ENCODE peak calls at places on chromosome 10, in ten cellular contexts. One of them, this sample, is unnamed.

GRCh38 chr10:125482637-125483036 is 200.3 kb downstream of the TEX36 start:
- DNase-seq in stomach: no peak
- DNase-seq in HCT116: no peak
- DNase-seq in Panc1: no peak
- DNase-seq in transverse colon: no peak
- DNase-seq in sigmoid colon: no peak
- DNase-seq in breast epithelium: no peak
- DNase-seq in spleen: no peak
- DNase-seq in suprapubic skin: no peak
- DNase-seq in H1: no peak
- DNase-seq in this sample: no peak

GRCh38 chr10:122051609-122052385 is 62.8 kb downstream of the TACC2 start:
- DNase-seq in sigmoid colon: peak; percentile 80
- DNase-seq in HCT116: peak; percentile 79
- DNase-seq in stomach: peak; percentile 77
- DNase-seq in Panc1: no peak
- DNase-seq in transverse colon: peak; percentile 75
- DNase-seq in breast epithelium: peak; percentile 85
- DNase-seq in H1: no peak
- DNase-seq in spleen: peak; percentile 14
- DNase-seq in suprapubic skin: no peak
- DNase-seq in this sample: peak; percentile 6

GRCh38 chr10:62816179-62817119 is at the start of gene EGR2:
- DNase-seq in spleen: peak; percentile 98
- DNase-seq in H1: peak; percentile 66
- DNase-seq in suprapubic skin: peak; percentile 97
- DNase-seq in breast epithelium: peak; percentile 88
- DNase-seq in transverse colon: peak; percentile 94
- DNase-seq in HCT116: peak; percentile 89
- DNase-seq in sigmoid colon: peak; percentile 97
- DNase-seq in Panc1: peak; percentile 67
- DNase-seq in stomach: peak; percentile 94
- DNase-seq in this sample: peak; percentile 74

GRCh38 chr10:62054408-62054807 is 152.9 kb downstream of the ARID5B start:
- DNase-seq in transverse colon: no peak
- DNase-seq in Panc1: no peak
- DNase-seq in HCT116: no peak
- DNase-seq in breast epithelium: no peak
- DNase-seq in stomach: no peak
- DNase-seq in sigmoid colon: no peak
- DNase-seq in spleen: no peak
- DNase-seq in suprapubic skin: no peak
- DNase-seq in H1: no peak
- DNase-seq in this sample: no peak

GRCh38 chr10:3081383-3081981 is 14.1 kb downstream of the PFKP start:
- DNase-seq in spleen: no peak
- DNase-seq in Panc1: no peak
- DNase-seq in suprapubic skin: peak; percentile 49
- DNase-seq in stomach: no peak
- DNase-seq in H1: no peak
- DNase-seq in transverse colon: no peak
- DNase-seq in breast epithelium: peak; percentile 19
- DNase-seq in sigmoid colon: peak; percentile 51
- DNase-seq in HCT116: no peak
- DNase-seq in this sample: no peak

GRCh38 chr10:44636625-44637024 is 251.7 kb upstream of the CXCL12 start:
- DNase-seq in breast epithelium: no peak
- DNase-seq in HCT116: no peak
- DNase-seq in sigmoid colon: no peak
- DNase-seq in suprapubic skin: no peak
- DNase-seq in stomach: no peak
- DNase-seq in Panc1: no peak
- DNase-seq in transverse colon: no peak
- DNase-seq in H1: no peak
- DNase-seq in spleen: no peak
- DNase-seq in this sample: no peak

GRCh38 chr10:131174211-131174565 is 137.3 kb downstream of the TCERG1L start:
- DNase-seq in HCT116: no peak
- DNase-seq in Panc1: no peak
- DNase-seq in spleen: peak; percentile 61
- DNase-seq in stomach: no peak
- DNase-seq in transverse colon: no peak
- DNase-seq in H1: no peak
- DNase-seq in suprapubic skin: no peak
- DNase-seq in sigmoid colon: peak; percentile 54
- DNase-seq in breast epithelium: no peak
- DNase-seq in this sample: no peak

GRCh38 chr10:24618401-24618800 is 105.3 kb downstream of the ARHGAP21 start:
- DNase-seq in transverse colon: no peak
- DNase-seq in HCT116: no peak
- DNase-seq in sigmoid colon: no peak
- DNase-seq in stomach: no peak
- DNase-seq in suprapubic skin: no peak
- DNase-seq in H1: no peak
- DNase-seq in breast epithelium: no peak
- DNase-seq in Panc1: no peak
- DNase-seq in spleen: no peak
- DNase-seq in this sample: no peak

GRCh38 chr10:3676564-3676963 is 108.4 kb downstream of the KLF6 start:
- DNase-seq in HCT116: no peak
- DNase-seq in transverse colon: no peak
- DNase-seq in stomach: no peak
- DNase-seq in breast epithelium: no peak
- DNase-seq in H1: no peak
- DNase-seq in spleen: no peak
- DNase-seq in Panc1: no peak
- DNase-seq in suprapubic skin: no peak
- DNase-seq in sigmoid colon: no peak
- DNase-seq in this sample: no peak

GRCh38 chr10:72688208-72688651 is 3.7 kb upstream of the MCU start:
- DNase-seq in spleen: no peak
- DNase-seq in Panc1: peak; percentile 72
- DNase-seq in suprapubic skin: no peak
- DNase-seq in sigmoid colon: no peak
- DNase-seq in stomach: no peak
- DNase-seq in HCT116: no peak
- DNase-seq in breast epithelium: no peak
- DNase-seq in transverse colon: no peak
- DNase-seq in H1: no peak
- DNase-seq in this sample: no peak

GRCh38 chr10:96017227-96017687 is 26.1 kb upstream of the CCNJ start:
- DNase-seq in suprapubic skin: no peak
- DNase-seq in HCT116: peak; percentile 51
- DNase-seq in sigmoid colon: no peak
- DNase-seq in breast epithelium: no peak
- DNase-seq in Panc1: peak; percentile 36
- DNase-seq in H1: no peak
- DNase-seq in transverse colon: peak; percentile 21
- DNase-seq in spleen: no peak
- DNase-seq in stomach: no peak
- DNase-seq in this sample: peak; percentile 3

GRCh38 chr10:129114588-129114987 is 352.5 kb upstream of the MGMT start:
- DNase-seq in transverse colon: no peak
- DNase-seq in sigmoid colon: no peak
- DNase-seq in Panc1: no peak
- DNase-seq in breast epithelium: no peak
- DNase-seq in HCT116: no peak
- DNase-seq in stomach: no peak
- DNase-seq in H1: no peak
- DNase-seq in suprapubic skin: no peak
- DNase-seq in spleen: no peak
- DNase-seq in this sample: no peak

GRCh38 chr10:108779501-108779900 is 1143.8 kb downstream of the XPNPEP1 start:
- DNase-seq in transverse colon: no peak
- DNase-seq in HCT116: no peak
- DNase-seq in stomach: no peak
- DNase-seq in suprapubic skin: no peak
- DNase-seq in Panc1: no peak
- DNase-seq in H1: no peak
- DNase-seq in sigmoid colon: no peak
- DNase-seq in spleen: no peak
- DNase-seq in breast epithelium: no peak
- DNase-seq in this sample: no peak
- H3K9me3 ChIP-seq in transverse colon: no peaks in the 10 kb centered on the region
- H3K9me3 ChIP-seq in HCT116: peaks cover 30% of the 10 kb centered on the region
- H3K9me3 ChIP-seq in stomach: peaks cover 8% of the 10 kb centered on the region
- H3K9me3 ChIP-seq in suprapubic skin: peaks cover 8% of the 10 kb centered on the region
- H3K9me3 ChIP-seq in Panc1: no peaks in the 10 kb centered on the region
- H3K9me3 ChIP-seq in H1: peaks cover under 1% of the 10 kb centered on the region
- H3K9me3 ChIP-seq in sigmoid colon: no peaks in the 10 kb centered on the region
- H3K9me3 ChIP-seq in spleen: peaks cover 12% of the 10 kb centered on the region
- H3K9me3 ChIP-seq in breast epithelium: peaks cover 11% of the 10 kb centered on the region
- H3K9me3 ChIP-seq in this sample: no peaks in the 10 kb centered on the region

DNA sequence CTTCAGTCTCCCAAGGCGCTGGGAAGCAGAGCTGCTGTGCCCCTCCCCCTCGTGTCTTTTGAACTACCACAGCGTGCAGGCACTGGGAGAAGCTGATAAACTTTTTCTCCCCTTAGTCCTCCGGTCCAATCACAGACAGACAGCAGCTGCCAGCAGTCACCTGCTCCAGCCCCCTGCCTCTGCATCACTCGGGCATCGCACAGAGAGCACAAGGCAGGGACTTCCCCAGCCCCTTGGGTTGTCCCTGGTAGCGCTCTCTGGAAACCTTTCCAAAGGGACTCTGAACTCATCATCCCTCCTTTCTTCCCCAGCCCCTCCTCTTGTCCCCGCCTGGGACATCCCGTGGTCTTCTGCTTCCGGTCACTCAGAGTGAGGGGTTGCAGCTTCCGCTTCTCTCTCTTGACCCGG is 1.4 kb upstream of the NEUROG3 start:
- DNase-seq in suprapubic skin: no peak
- DNase-seq in spleen: no peak
- DNase-seq in stomach: no peak
- DNase-seq in transverse colon: no peak
- DNase-seq in sigmoid colon: no peak
- DNase-seq in Panc1: no peak
- DNase-seq in breast epithelium: no peak
- DNase-seq in HCT116: no peak
- DNase-seq in H1: no peak
- DNase-seq in this sample: no peak
- TF ChIP-seq POLR2AphosphoS5 in suprapubic skin: no peak
- TF ChIP-seq POLR2AphosphoS5 in spleen: no peak
- TF ChIP-seq POLR2AphosphoS5 in stomach: no peak
- TF ChIP-seq POLR2AphosphoS5 in transverse colon: no peak
- TF ChIP-seq POLR2AphosphoS5 in sigmoid colon: no peak
- TF ChIP-seq POLR2AphosphoS5 in Panc1: no peak
- TF ChIP-seq POLR2AphosphoS5 in breast epithelium: no peak
- TF ChIP-seq POLR2AphosphoS5 in HCT116: no peak
- TF ChIP-seq POLR2AphosphoS5 in H1: no peak
- TF ChIP-seq POLR2AphosphoS5 in this sample: no peak

DNA sequence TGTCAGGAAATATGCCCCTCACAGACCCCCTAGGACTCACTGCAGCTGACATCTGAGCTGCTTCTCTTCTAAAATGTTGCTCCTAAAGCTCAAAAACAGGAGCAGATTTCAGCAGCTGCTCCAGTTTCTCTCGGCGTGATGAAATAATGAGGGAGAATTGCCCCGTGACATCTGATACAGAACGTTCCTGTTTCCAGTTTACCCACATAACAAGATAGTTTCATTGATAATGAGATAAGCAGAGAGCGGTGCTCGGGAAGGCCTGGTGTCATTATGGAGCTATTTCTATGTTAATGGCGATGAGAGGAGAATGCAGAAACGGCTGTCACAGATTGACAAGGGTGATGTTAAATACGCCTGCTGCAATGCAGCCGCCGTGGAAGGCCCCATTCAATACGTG is 214.7 kb downstream of the CCSER2 start:
- DNase-seq in H1: no peak
- DNase-seq in stomach: no peak
- DNase-seq in transverse colon: no peak
- DNase-seq in breast epithelium: no peak
- DNase-seq in spleen: no peak
- DNase-seq in sigmoid colon: no peak
- DNase-seq in HCT116: no peak
- DNase-seq in suprapubic skin: no peak
- DNase-seq in Panc1: no peak
- DNase-seq in this sample: no peak
- H3K9me3 ChIP-seq in H1: no peaks in the 10 kb centered on the region
- H3K9me3 ChIP-seq in stomach: no peaks in the 10 kb centered on the region
- H3K9me3 ChIP-seq in transverse colon: no peaks in the 10 kb centered on the region
- H3K9me3 ChIP-seq in breast epithelium: no peaks in the 10 kb centered on the region
- H3K9me3 ChIP-seq in spleen: no peaks in the 10 kb centered on the region
- H3K9me3 ChIP-seq in sigmoid colon: no peaks in the 10 kb centered on the region
- H3K9me3 ChIP-seq in HCT116: no peaks in the 10 kb centered on the region
- H3K9me3 ChIP-seq in suprapubic skin: no peaks in the 10 kb centered on the region
- H3K9me3 ChIP-seq in Panc1: no peaks in the 10 kb centered on the region
- H3K9me3 ChIP-seq in this sample: no peaks in the 10 kb centered on the region

DNA sequence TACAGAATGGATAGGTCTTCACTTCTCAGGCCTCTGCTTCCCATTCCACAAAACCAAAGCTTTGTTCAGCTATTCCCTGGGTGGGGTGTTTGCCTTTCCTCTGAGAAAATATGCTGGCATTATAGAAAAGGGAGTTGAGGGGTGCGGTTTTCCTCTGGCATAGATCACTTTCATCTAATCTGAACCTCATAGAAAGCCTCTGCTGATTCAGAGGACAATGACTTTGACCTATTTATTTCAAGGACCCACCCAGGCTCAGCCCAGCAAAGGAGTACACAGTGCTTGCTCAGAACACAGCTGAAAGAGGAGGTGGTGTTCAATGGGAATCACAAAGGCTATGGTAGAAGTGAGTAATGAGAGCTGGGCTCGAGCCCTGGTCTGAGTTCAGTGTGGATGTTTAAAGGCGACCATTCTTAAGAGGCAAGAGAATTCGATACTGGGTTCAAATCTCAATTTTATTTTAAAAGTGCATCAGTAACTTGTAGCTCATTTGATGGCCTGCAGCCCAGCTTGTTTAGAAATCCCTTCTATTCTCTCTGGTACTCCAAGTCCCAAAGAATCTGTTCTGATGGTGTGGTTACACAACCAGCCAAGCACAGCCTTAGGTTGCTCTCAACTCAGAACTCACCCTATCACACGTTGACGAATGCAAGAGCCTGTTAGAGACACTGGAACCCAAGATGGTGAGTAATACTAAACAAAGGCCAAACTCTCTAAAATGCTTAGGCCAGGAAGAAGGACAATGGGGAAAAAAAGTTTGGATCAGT is 1012.8 kb downstream of the LRMDA start:
- DNase-seq in Panc1: no peak
- DNase-seq in transverse colon: peak; percentile 19
- DNase-seq in spleen: no peak
- DNase-seq in suprapubic skin: peak; percentile 75
- DNase-seq in breast epithelium: no peak
- DNase-seq in stomach: peak; percentile 27
- DNase-seq in H1: no peak
- DNase-seq in sigmoid colon: peak; percentile 91
- DNase-seq in HCT116: no peak
- DNase-seq in this sample: no peak
- TF ChIP-seq POLR2AphosphoS5 in Panc1: no peak
- TF ChIP-seq POLR2AphosphoS5 in transverse colon: no peak
- TF ChIP-seq POLR2AphosphoS5 in spleen: no peak
- TF ChIP-seq POLR2AphosphoS5 in suprapubic skin: no peak
- TF ChIP-seq POLR2AphosphoS5 in breast epithelium: no peak
- TF ChIP-seq POLR2AphosphoS5 in stomach: peak; percentile 48
- TF ChIP-seq POLR2AphosphoS5 in H1: no peak
- TF ChIP-seq POLR2AphosphoS5 in sigmoid colon: peak; percentile 49
- TF ChIP-seq POLR2AphosphoS5 in HCT116: no peak
- TF ChIP-seq POLR2AphosphoS5 in this sample: no peak

GRCh38 chr10:98125940-98126631 is 8.4 kb upstream of the R3HCC1L start:
- DNase-seq in breast epithelium: no peak
- DNase-seq in suprapubic skin: no peak
- DNase-seq in HCT116: no peak
- DNase-seq in sigmoid colon: no peak
- DNase-seq in spleen: no peak
- DNase-seq in Panc1: no peak
- DNase-seq in transverse colon: no peak
- DNase-seq in stomach: no peak
- DNase-seq in H1: no peak
- DNase-seq in this sample: no peak
- H3K9me3 ChIP-seq in breast epithelium: peaks cover 18% of the 10 kb centered on the region
- H3K9me3 ChIP-seq in suprapubic skin: no peaks in the 10 kb centered on the region
- H3K9me3 ChIP-seq in HCT116: no peaks in the 10 kb centered on the region
- H3K9me3 ChIP-seq in sigmoid colon: no peaks in the 10 kb centered on the region
- H3K9me3 ChIP-seq in spleen: peaks cover 36% of the 10 kb centered on the region
- H3K9me3 ChIP-seq in Panc1: no peaks in the 10 kb centered on the region
- H3K9me3 ChIP-seq in transverse colon: peaks cover 17% of the 10 kb centered on the region
- H3K9me3 ChIP-seq in stomach: peaks cover 19% of the 10 kb centered on the region
- H3K9me3 ChIP-seq in H1: peaks cover 9% of the 10 kb centered on the region
- H3K9me3 ChIP-seq in this sample: no peaks in the 10 kb centered on the region

This sample was measured in SK-N-MC.